ENCODE peak calls at places on chromosomes 12 and 14, in eight cellular contexts. K is MCF 10A; L is SK-MEL-5; W is NCI-H748 treated with DMSO at 0.1 percent for 48 hours; E is dorsolateral prefrontal cortex; Q is left colon; G is adrenal gland; F is stimulated activated CD4-positive, alpha-beta T cell treated with anti-CD3 and anti-CD28 coated beads, Interleukin-1b, Interleukin-23, amount 100 ng/mL, for 48 hours. D is an unnamed sample.

GRCh38 chr14:37150414-37150813 is 22.0 kb downstream of the SLC25A21 start:
- DNase-seq in F (no peak), L (peak), E (no peak), G (no peak), K (peak), Q (no peak), W (peak), D (no peak)

GRCh38 chr12:88401153-88401552 is 179.1 kb downstream of the KITLG start:
- DNase-seq in E (no peak), W (no peak), Q (no peak), G (no peak), L (no peak), K (peak), F (no peak), D (no peak)

GRCh38 chr14:89283327-89284060 is 133.5 kb downstream of the FOXN3 start:
- DNase-seq in Q (no peak), G (no peak), F (peak), W (peak), E (no peak), K (no peak), L (no peak), D (no peak)

GRCh38 chr14:54584097-54584496 is 17.2 kb downstream of the SAMD4A start:
- DNase-seq in Q (no peak), W (no peak), L (no peak), E (no peak), K (no peak), F (no peak), G (no peak), D (no peak)

GRCh38 chr12:110234197-110235154 is 46.6 kb upstream of the ATP2A2 start:
- DNase-seq in G (no peak), E (no peak), Q (no peak), K (no peak), F (no peak), W (no peak), L (peak), D (no peak)

GRCh38 chr12:109589240-109589590 is 15.6 kb downstream of the MVK start:
- DNase-seq in E (no peak), Q (no peak), L (no peak), W (no peak), G (no peak), F (no peak), K (no peak), D (no peak)

GRCh38 chr14:91078095-91078737 is 17.8 kb upstream of the RPS6KA5 start:
- DNase-seq in W (no peak), F (peak), G (no peak), K (no peak), Q (no peak), E (no peak), L (no peak), D (no peak)

GRCh38 chr12:113462117-113462774 is 9.4 kb downstream of the LHX5 start:
- DNase-seq in F (peak), E (peak), K (peak), Q (peak), G (peak), L (peak), W (peak), D (peak)

GRCh38 chr12:64946132-64946829 is 121.8 kb downstream of the TBC1D30 start:
- DNase-seq in K (no peak), Q (peak), L (peak), W (peak), F (no peak), G (peak), E (peak), D (no peak)

GRCh38 chr12:57057037-57057436 is 7.1 kb upstream of the MYO1A start:
- DNase-seq in L (no peak), G (no peak), W (no peak), Q (no peak), F (no peak), E (no peak), K (no peak), D (no peak)

GRCh38 chr12:129903092-129903945 is 506 bp downstream of the TMEM132D start:
- DNase-seq in L (no peak), G (no peak), W (peak), F (no peak), Q (no peak), K (no peak), E (no peak), D (no peak)

GRCh38 chr12:110699591-110700445 is 10.9 kb upstream of the HVCN1 start:
- DNase-seq in Q (no peak), L (peak), G (peak), W (no peak), K (no peak), F (no peak), E (no peak), D (no peak)

GRCh38 chr12:93870020-93870795 is 193.0 kb downstream of the CRADD start:
- DNase-seq in E (no peak), G (no peak), Q (no peak), K (no peak), F (no peak), W (no peak), L (no peak), D (no peak)

GRCh38 chr14:53999061-53999488 is 42.5 kb upstream of the BMP4 start:
- DNase-seq in G (no peak), K (no peak), Q (no peak), E (no peak), F (no peak), L (no peak), W (no peak), D (no peak)

GRCh38 chr12:88570103-88570502 is 10.2 kb downstream of the KITLG start:
- DNase-seq in L (no peak), Q (no peak), K (peak), F (no peak), G (no peak), W (no peak), E (no peak), D (no peak)

GRCh38 chr12:124369901-124370378 is 75.0 kb downstream of the RFLNA start:
- DNase-seq in K (no peak), E (peak), G (peak), F (no peak), L (no peak), W (no peak), Q (no peak), D (no peak)

GRCh38 chr12:92059976-92060375 is 85.7 kb downstream of the BTG1 start:
- DNase-seq in K (peak), G (no peak), L (no peak), E (no peak), W (no peak), F (no peak), Q (no peak), D (no peak)

GRCh38 chr14:64550539-64551333 is 975 bp downstream of the PPP1R36 start:
- DNase-seq in L (no peak), Q (no peak), F (no peak), K (no peak), W (peak), E (no peak), G (no peak), D (no peak)

GRCh38 chr12:52214421-52214802 is 18.6 kb upstream of the KRT7 start:
- DNase-seq in L (no peak), G (no peak), K (no peak), F (no peak), Q (no peak), E (no peak), W (no peak), D (no peak)

GRCh38 chr12:113347-113746 is 46.8 kb downstream of the IQSEC3 start:
- DNase-seq in Q (no peak), L (no peak), E (no peak), G (no peak), K (no peak), W (no peak), F (no peak), D (no peak)

GRCh38 chr12:121503395-121503794 is 77.4 kb downstream of the KDM2B start:
- DNase-seq in G (no peak), Q (no peak), K (no peak), F (no peak), L (no peak), W (no peak), E (no peak), D (no peak)

GRCh38 chr12:1933342-1933992 is 15.0 kb upstream of the CACNA2D4 start:
- DNase-seq in Q (no peak), E (no peak), W (no peak), F (no peak), K (no peak), L (no peak), G (no peak), D (no peak)

GRCh38 chr12:132602578-132603239 is 7.7 kb downstream of the LRCOL1 start:
- DNase-seq in E (no peak), F (no peak), G (peak), L (no peak), W (no peak), Q (peak), K (no peak), D (peak)

GRCh38 chr14:101216725-101217463 is 313.4 kb upstream of the RTL1 start:
- DNase-seq in K (no peak), E (no peak), W (no peak), F (no peak), Q (no peak), L (no peak), G (no peak), D (no peak)

GRCh38 chr14:64786296-64787149 is 82.3 kb downstream of the PLEKHG3 start:
- DNase-seq in Q (no peak), L (no peak), F (no peak), G (peak), W (no peak), K (peak), E (no peak), D (no peak)

GRCh38 chr12:6569312-6569711 is 1.2 kb upstream of the NOP2 start:
- DNase-seq in G (no peak), L (no peak), Q (no peak), W (no peak), K (no peak), E (no peak), F (no peak), D (no peak)

GRCh38 chr14:101503431-101504095 is 57.7 kb upstream of the DIO3 start:
- DNase-seq in L (no peak), W (no peak), F (no peak), Q (no peak), E (no peak), K (no peak), G (no peak), D (no peak)

GRCh38 chr12:100573499-100574261 is at the start of gene GAS2L3:
- DNase-seq in W (peak), E (peak), F (peak), L (peak), K (peak), Q (peak), G (peak), D (peak)

GRCh38 chr14:76348898-76349297 is 27.0 kb upstream of the ESRRB start:
- DNase-seq in F (no peak), W (no peak), Q (no peak), E (no peak), L (no peak), G (peak), K (peak), D (no peak)

GRCh38 chr12:11797317-11797913 is 147.9 kb downstream of the ETV6 start:
- DNase-seq in K (peak), W (no peak), L (no peak), G (peak), F (no peak), Q (no peak), E (no peak), D (no peak)

GRCh38 chr12:33533527-33533926 is 93.9 kb upstream of the SYT10 start:
- DNase-seq in K (no peak), E (no peak), F (no peak), L (no peak), Q (no peak), G (no peak), W (no peak), D (no peak)

GRCh38 chr12:132236930-132237771 is 92.2 kb downstream of the GALNT9 start:
- DNase-seq in G (no peak), W (no peak), K (no peak), E (no peak), L (no peak), Q (no peak), F (no peak), D (no peak)

D was measured in transverse colon.